ENCODE peak calls at places on chromosome 22, in nine cellular contexts. D is sigmoid colon; F is OCI-LY7; M is IMR-90; G is colonic mucosa; T is pancreas; N is cardiac muscle cell; Q is tibial nerve; J is CD4-positive, alpha-beta memory T cell. X is an unnamed sample. For H3K4me1, the result is how much of the 10 kb centered on the place peaks cover.

GRCh38 chr22:42991010-42991651 is 23.8 kb downstream of the PACSIN2 start:
- DNase-seq in D (peak), F (no peak), M (peak), G (peak), T (peak), N (no peak), Q (no peak), J (no peak), X (no peak)

GRCh38 chr22:19519041-19519926 is 4.9 kb downstream of the CLDN5 start:
- DNase-seq in D (no peak), F (no peak), M (no peak), G (no peak), T (no peak), N (no peak), Q (no peak), J (no peak), X (no peak)

GRCh38 chr22:33798401-33798800 is 121.9 kb downstream of the LARGE1 start:
- DNase-seq in D (no peak), F (no peak), M (no peak), G (no peak), T (no peak), N (no peak), Q (no peak), J (no peak), X (no peak)

GRCh38 chr22:49403102-49403501 is 424.6 kb downstream of the BRD1 start:
- DNase-seq in D (peak), F (no peak), M (no peak), G (no peak), T (no peak), N (no peak), Q (no peak), J (no peak), X (peak)

GRCh38 chr22:43829448-43829821 is 17.3 kb upstream of the EFCAB6 start:
- DNase-seq in D (peak), F (no peak), M (peak), G (no peak), T (no peak), N (no peak), Q (no peak), J (no peak), X (no peak)

GRCh38 chr22:50473088-50473487 is 1.7 kb downstream of the SBF1 start:
- DNase-seq in D (no peak), F (peak), M (no peak), G (peak), T (no peak), N (no peak), Q (no peak), J (peak), X (no peak)

GRCh38 chr22:31917227-31917921 is 27.0 kb upstream of the YWHAH start:
- DNase-seq in D (no peak), F (peak), M (no peak), G (peak), T (no peak), N (no peak), Q (no peak), J (no peak), X (peak)

GRCh38 chr22:42969348-42969975 is 45.5 kb downstream of the PACSIN2 start:
- DNase-seq in D (no peak), F (no peak), M (peak), G (no peak), T (no peak), N (no peak), Q (no peak), J (no peak), X (no peak)

GRCh38 chr22:31046591-31047226 is 34.4 kb upstream of the SMTN start:
- DNase-seq in D (peak), F (no peak), M (peak), G (no peak), T (no peak), N (peak), Q (peak), J (no peak), X (no peak)

GRCh38 chr22:49957826-49958461 is 2.6 kb upstream of the PIM3 start:
- DNase-seq in D (peak), F (no peak), M (no peak), G (no peak), T (no peak), N (no peak), Q (no peak), J (no peak), X (peak)

GRCh38 chr22:26448334-26448733 is 19.3 kb downstream of the ASPHD2 start:
- DNase-seq in D (no peak), F (no peak), M (no peak), G (no peak), T (no peak), N (peak), Q (no peak), J (no peak), X (no peak)

GRCh38 chr22:17266261-17266971 is 47.2 kb upstream of the ADA2 start:
- DNase-seq in D (no peak), F (no peak), M (no peak), G (peak), T (peak), N (peak), Q (no peak), J (peak), X (peak)

GRCh38 chr22:47154621-47155081 is 392.2 kb downstream of the TBC1D22A start:
- DNase-seq in D (peak), F (no peak), M (peak), G (no peak), T (peak), N (peak), Q (peak), J (no peak), X (no peak)

GRCh38 chr22:44425356-44425755 is 72.7 kb downstream of the RTL6 start:
- DNase-seq in D (peak), F (no peak), M (peak), G (no peak), T (no peak), N (no peak), Q (no peak), J (no peak), X (no peak)

GRCh38 chr22:38796262-38796957 is 2.5 kb upstream of the DNAL4 start:
- DNase-seq in D (no peak), F (no peak), M (no peak), G (no peak), T (no peak), N (no peak), Q (no peak), J (no peak), X (no peak)

GRCh38 chr22:27617214-27617881 is 184.2 kb downstream of the MN1 start:
- DNase-seq in D (no peak), F (no peak), M (no peak), G (no peak), T (no peak), N (no peak), Q (no peak), J (no peak), X (no peak)

GRCh38 chr22:19216579-19216978 is 38.0 kb upstream of the SLC25A1 start:
- DNase-seq in D (no peak), F (no peak), M (no peak), G (no peak), T (no peak), N (no peak), Q (no peak), J (no peak), X (no peak)

GRCh38 chr22:30079952-30080533 is at the start of gene HORMAD2:
- DNase-seq in D (no peak), F (no peak), M (no peak), G (no peak), T (no peak), N (peak), Q (no peak), J (no peak), X (no peak)

GRCh38 chr22:46058591-46059519 is 81.9 kb upstream of the WNT7B start:
- DNase-seq in D (peak), F (no peak), M (no peak), G (no peak), T (peak), N (no peak), Q (no peak), J (no peak), X (no peak)

GRCh38 chr22:20001082-20001638 is 15.5 kb downstream of the ARVCF start:
- DNase-seq in D (no peak), F (no peak), M (peak), G (no peak), T (no peak), N (no peak), Q (no peak), J (no peak), X (peak)

GRCh38 chr22:18994056-18994455 is 58.0 kb upstream of the PRODH start:
- DNase-seq in D (no peak), F (no peak), M (no peak), G (no peak), T (no peak), N (no peak), Q (no peak), J (no peak), X (peak)

GRCh38 chr22:38924197-38924952 is 33.0 kb upstream of the APOBEC3A start:
- DNase-seq in D (peak), F (no peak), M (peak), G (peak), T (peak), N (peak), Q (peak), J (no peak), X (peak)

GRCh38 chr22:19974935-19975706 is 33.5 kb upstream of the TXNRD2 start:
- DNase-seq in D (no peak), F (peak), M (no peak), G (no peak), T (no peak), N (no peak), Q (no peak), J (no peak), X (no peak)

GRCh38 chr22:35736701-35737100 is 19.0 kb downstream of the APOL5 start:
- DNase-seq in D (no peak), F (no peak), M (no peak), G (no peak), T (no peak), N (no peak), Q (no peak), J (no peak), X (no peak)

GRCh38 chr22:43777204-43777671 is 34.9 kb downstream of the EFCAB6 start:
- DNase-seq in D (no peak), F (no peak), M (peak), G (no peak), T (no peak), N (no peak), Q (no peak), J (no peak), X (no peak)

GRCh38 chr22:37933711-37934376 is 19.6 kb downstream of the C22orf23 start:
- DNase-seq in D (peak), F (peak), M (peak), G (peak), T (peak), N (peak), Q (peak), J (peak), X (peak)

GRCh38 chr22:46561435-46561905 is 24.1 kb upstream of the CELSR1 start:
- DNase-seq in D (no peak), F (peak), M (peak), G (no peak), T (no peak), N (peak), Q (peak), J (no peak), X (peak)

GRCh38 chr22:49825944-49826602 is 1.6 kb downstream of the BRD1 start:
- DNase-seq in D (no peak), F (peak), M (peak), G (peak), T (no peak), N (no peak), Q (no peak), J (peak), X (no peak)

GRCh38 chr22:30312053-30312452 is 14.7 kb downstream of the TBC1D10A start:
- DNase-seq in D (no peak), F (no peak), M (peak), G (no peak), T (no peak), N (no peak), Q (no peak), J (no peak), X (peak)

GRCh38 chr22:39245130-39246039 is 603 bp upstream of the PDGFB start:
- DNase-seq in D (no peak), F (no peak), M (no peak), G (no peak), T (no peak), N (no peak), Q (no peak), J (no peak), X (no peak)

GRCh38 chr22:45496451-45496941 is 6.2 kb upstream of the FBLN1 start:
- DNase-seq in D (peak), F (no peak), M (no peak), G (no peak), T (no peak), N (no peak), Q (no peak), J (no peak), X (peak)

GRCh38 chr22:16783930-16784354 is 41.3 kb downstream of the XKR3 start:
- DNase-seq in D (no peak), F (peak), M (no peak), G (no peak), T (no peak), N (no peak), Q (no peak), J (no peak), X (no peak)

GRCh38 chr22:32446321-32446720 is 17.9 kb downstream of the BPIFC start:
- DNase-seq in D (no peak), F (no peak), M (peak), G (no peak), T (no peak), N (no peak), Q (no peak), J (no peak), X (no peak)

GRCh38 chr22:49934891-49935557 is 16.6 kb downstream of the CRELD2 start:
- DNase-seq in D (peak), F (peak), M (peak), G (peak), T (peak), N (peak), Q (peak), J (peak), X (peak)

GRCh38 chr22:31243339-31244043 is 31.4 kb downstream of the LIMK2 start:
- DNase-seq in D (no peak), F (no peak), M (no peak), G (no peak), T (no peak), N (no peak), Q (no peak), J (no peak), X (no peak)

GRCh38 chr22:46125816-46126770 is 24.2 kb upstream of the PPARA start:
- DNase-seq in D (no peak), F (no peak), M (no peak), G (peak), T (no peak), N (no peak), Q (no peak), J (no peak), X (no peak)

GRCh38 chr22:43090130-43090789 is 1.1 kb upstream of the TTLL1 start:
- DNase-seq in D (peak), F (peak), M (peak), G (peak), T (peak), N (no peak), Q (peak), J (peak), X (peak)

GRCh38 chr22:21778705-21779363 is 43.2 kb upstream of the YPEL1 start:
- DNase-seq in D (no peak), F (no peak), M (peak), G (no peak), T (peak), N (no peak), Q (no peak), J (no peak), X (no peak)

GRCh38 chr22:39368402-39368801 is 18.6 kb downstream of the SYNGR1 start:
- DNase-seq in D (no peak), F (no peak), M (no peak), G (no peak), T (no peak), N (no peak), Q (no peak), J (no peak), X (no peak)

GRCh38 chr22:39132281-39132680 is 20.2 kb downstream of the CBX7 start:
- DNase-seq in D (peak), F (no peak), M (no peak), G (no peak), T (no peak), N (no peak), Q (no peak), J (no peak), X (no peak)

GRCh38 chr22:25372000-25372595 is 152.7 kb downstream of the CRYBB2 start:
- DNase-seq in D (no peak), F (no peak), M (no peak), G (no peak), T (no peak), N (no peak), Q (no peak), J (no peak), X (no peak)
- H3K4me1 ChIP-seq in D (under half), F (under half), M (under half), G (under half), T (under half), N (under half), Q (under half), J (under half), X (under half)

GRCh38 chr22:36775589-36775965 is 342 bp downstream of the IFT27 start:
- DNase-seq in D (peak), F (peak), M (peak), G (peak), T (peak), N (peak), Q (no peak), J (peak), X (peak)
- H3K27ac ChIP-seq in D (peak), F (no peak), M (peak), G (peak), T (peak), N (peak), Q (peak), J (peak), X (no peak)

GRCh38 chr22:28920757-28921584 is 37.6 kb downstream of the ZNRF3 start:
- DNase-seq in D (no peak), F (peak), M (no peak), G (no peak), T (no peak), N (no peak), Q (no peak), J (no peak), X (peak)

GRCh38 chr22:28917747-28918543 is 34.6 kb downstream of the ZNRF3 start:
- DNase-seq in D (peak), F (peak), M (peak), G (peak), T (peak), N (peak), Q (no peak), J (no peak), X (peak)

GRCh38 chr22:28911777-28912669 is 28.7 kb downstream of the ZNRF3 start:
- DNase-seq in D (peak), F (no peak), M (peak), G (peak), T (no peak), N (no peak), Q (no peak), J (no peak), X (no peak)

GRCh38 chr22:28911279-28911640 is 27.9 kb downstream of the ZNRF3 start:
- DNase-seq in D (peak), F (no peak), M (no peak), G (no peak), T (no peak), N (no peak), Q (no peak), J (no peak), X (peak)

GRCh38 chr22:28915969-28916368 is 32.6 kb downstream of the ZNRF3 start:
- DNase-seq in D (no peak), F (no peak), M (no peak), G (no peak), T (no peak), N (no peak), Q (no peak), J (no peak), X (no peak)
- H3K4me1 ChIP-seq in D (half or more), F (under half), M (under half), G (under half), T (under half), N (half or more), Q (under half), J (under half), X (under half)

GRCh38 chr22:24285245-24285644 is 14.6 kb downstream of the SPECC1L start:
- DNase-seq in D (no peak), F (no peak), M (peak), G (no peak), T (no peak), N (no peak), Q (no peak), J (peak), X (no peak)
- H3K27ac ChIP-seq in D (peak), F (no peak), M (no peak), G (no peak), T (no peak), N (peak), Q (peak), J (no peak), X (no peak)

X was measured in aorta.